ENCODE peak calls at places on chromosomes 13 and 19, in five cellular contexts. One of them, this sample, is unnamed.

GRCh38 chr19:2722541-2723344 is 1.6 kb upstream of the DIRAS1 start:
- DNase-seq in endodermal cell: no peak
- DNase-seq in type B pancreatic cell: no peak
- DNase-seq in activated B cell treated with CpG ODN at 0.5 μM for 24 hours: no peak
- DNase-seq in tibial nerve: no peak
- DNase-seq in this sample: peak; percentile 87

GRCh38 chr19:10975374-10976036 is 14.7 kb downstream of the SMARCA4 start:
- DNase-seq in activated B cell treated with CpG ODN at 0.5 μM for 24 hours: no peak
- DNase-seq in endodermal cell: no peak
- DNase-seq in tibial nerve: no peak
- DNase-seq in type B pancreatic cell: no peak
- DNase-seq in this sample: no peak

GRCh38 chr13:114093118-114093517 is 39.3 kb downstream of the RASA3 start:
- DNase-seq in tibial nerve: no peak
- DNase-seq in type B pancreatic cell: no peak
- DNase-seq in activated B cell treated with CpG ODN at 0.5 μM for 24 hours: no peak
- DNase-seq in endodermal cell: no peak
- DNase-seq in this sample: no peak

GRCh38 chr19:14333101-14333871 is 48.0 kb upstream of the ADGRE5 start:
- DNase-seq in activated B cell treated with CpG ODN at 0.5 μM for 24 hours: no peak
- DNase-seq in tibial nerve: no peak
- DNase-seq in type B pancreatic cell: no peak
- DNase-seq in endodermal cell: peak; percentile 77
- DNase-seq in this sample: no peak

GRCh38 chr13:100112186-100112838 is 23.4 kb downstream of the PCCA start:
- DNase-seq in endodermal cell: no peak
- DNase-seq in tibial nerve: no peak
- DNase-seq in activated B cell treated with CpG ODN at 0.5 μM for 24 hours: no peak
- DNase-seq in type B pancreatic cell: no peak
- DNase-seq in this sample: no peak

GRCh38 chr13:44622259-44622658 is 46.1 kb upstream of the TSC22D1 start:
- DNase-seq in endodermal cell: no peak
- DNase-seq in tibial nerve: no peak
- DNase-seq in type B pancreatic cell: no peak
- DNase-seq in activated B cell treated with CpG ODN at 0.5 μM for 24 hours: no peak
- DNase-seq in this sample: no peak

GRCh38 chr13:27295660-27296059 is 25.0 kb downstream of the RASL11A start:
- DNase-seq in endodermal cell: no peak
- DNase-seq in activated B cell treated with CpG ODN at 0.5 μM for 24 hours: no peak
- DNase-seq in type B pancreatic cell: no peak
- DNase-seq in tibial nerve: no peak
- DNase-seq in this sample: no peak

GRCh38 chr19:4957981-4958380 is 10.9 kb upstream of the KDM4B start:
- DNase-seq in type B pancreatic cell: no peak
- DNase-seq in endodermal cell: no peak
- DNase-seq in tibial nerve: no peak
- DNase-seq in activated B cell treated with CpG ODN at 0.5 μM for 24 hours: no peak
- DNase-seq in this sample: no peak

GRCh38 chr19:52898101-52898500 is 666 bp upstream of the ZNF320 start:
- DNase-seq in type B pancreatic cell: no peak
- DNase-seq in activated B cell treated with CpG ODN at 0.5 μM for 24 hours: no peak
- DNase-seq in endodermal cell: peak; percentile 78
- DNase-seq in tibial nerve: no peak
- DNase-seq in this sample: no peak

GRCh38 chr19:53659292-53659691 is 27.5 kb downstream of the DPRX start:
- DNase-seq in activated B cell treated with CpG ODN at 0.5 μM for 24 hours: no peak
- DNase-seq in type B pancreatic cell: no peak
- DNase-seq in tibial nerve: no peak
- DNase-seq in endodermal cell: peak; percentile 84
- DNase-seq in this sample: no peak

GRCh38 chr19:44576843-44577565 is 36.4 kb upstream of the IGSF23 start:
- DNase-seq in activated B cell treated with CpG ODN at 0.5 μM for 24 hours: no peak
- DNase-seq in endodermal cell: peak; percentile 80
- DNase-seq in tibial nerve: no peak
- DNase-seq in type B pancreatic cell: no peak
- DNase-seq in this sample: peak; percentile 9

GRCh38 chr13:40330950-40331349 is 335.5 kb downstream of the FOXO1 start:
- DNase-seq in type B pancreatic cell: no peak
- DNase-seq in tibial nerve: no peak
- DNase-seq in activated B cell treated with CpG ODN at 0.5 μM for 24 hours: no peak
- DNase-seq in endodermal cell: no peak
- DNase-seq in this sample: no peak

GRCh38 chr13:32023698-32024097 is 7.9 kb upstream of the FRY start:
- DNase-seq in endodermal cell: no peak
- DNase-seq in activated B cell treated with CpG ODN at 0.5 μM for 24 hours: no peak
- DNase-seq in tibial nerve: no peak
- DNase-seq in type B pancreatic cell: no peak
- DNase-seq in this sample: no peak

GRCh38 chr13:28429685-28430290 is 65.1 kb downstream of the FLT1 start:
- DNase-seq in endodermal cell: peak; percentile 86
- DNase-seq in activated B cell treated with CpG ODN at 0.5 μM for 24 hours: peak; percentile 19
- DNase-seq in type B pancreatic cell: no peak
- DNase-seq in tibial nerve: no peak
- DNase-seq in this sample: no peak

GRCh38 chr19:17205237-17206140 is 9.7 kb upstream of the USE1 start:
- DNase-seq in activated B cell treated with CpG ODN at 0.5 μM for 24 hours: peak; percentile 48
- DNase-seq in type B pancreatic cell: no peak
- DNase-seq in tibial nerve: peak; percentile 38
- DNase-seq in endodermal cell: peak; percentile 92
- DNase-seq in this sample: peak; percentile 49

GRCh38 chr19:11578342-11579142 is 1.1 kb upstream of the ACP5 start:
- DNase-seq in activated B cell treated with CpG ODN at 0.5 μM for 24 hours: no peak
- DNase-seq in tibial nerve: no peak
- DNase-seq in type B pancreatic cell: no peak
- DNase-seq in endodermal cell: peak; percentile 75
- DNase-seq in this sample: no peak

GRCh38 chr19:48611872-48612271 is 3.0 kb downstream of the FAM83E start:
- DNase-seq in tibial nerve: no peak
- DNase-seq in type B pancreatic cell: no peak
- DNase-seq in activated B cell treated with CpG ODN at 0.5 μM for 24 hours: no peak
- DNase-seq in endodermal cell: no peak
- DNase-seq in this sample: no peak

GRCh38 chr19:48609571-48610108 is 3.1 kb downstream of the SPACA4 start:
- DNase-seq in endodermal cell: no peak
- DNase-seq in activated B cell treated with CpG ODN at 0.5 μM for 24 hours: no peak
- DNase-seq in tibial nerve: no peak
- DNase-seq in type B pancreatic cell: no peak
- DNase-seq in this sample: no peak

GRCh38 chr19:48606463-48607358 is at the start of gene SPACA4:
- DNase-seq in type B pancreatic cell: no peak
- DNase-seq in activated B cell treated with CpG ODN at 0.5 μM for 24 hours: no peak
- DNase-seq in endodermal cell: peak; percentile 45
- DNase-seq in tibial nerve: no peak
- DNase-seq in this sample: no peak

GRCh38 chr19:48607359-48607755 is 815 bp downstream of the SPACA4 start:
- DNase-seq in type B pancreatic cell: no peak
- DNase-seq in endodermal cell: no peak
- DNase-seq in activated B cell treated with CpG ODN at 0.5 μM for 24 hours: no peak
- DNase-seq in tibial nerve: no peak
- DNase-seq in this sample: no peak

GRCh38 chr19:48608798-48609263 is 2.3 kb downstream of the SPACA4 start:
- DNase-seq in endodermal cell: peak; percentile 87
- DNase-seq in tibial nerve: no peak
- DNase-seq in type B pancreatic cell: no peak
- DNase-seq in activated B cell treated with CpG ODN at 0.5 μM for 24 hours: peak; percentile 52
- DNase-seq in this sample: no peak
- TF ChIP-seq CTCF in endodermal cell: peak; percentile 76
- TF ChIP-seq CTCF in tibial nerve: peak; percentile 8
- TF ChIP-seq CTCF in type B pancreatic cell: peak; percentile 59
- TF ChIP-seq CTCF in activated B cell treated with CpG ODN at 0.5 μM for 24 hours: no peak
- TF ChIP-seq CTCF in this sample: peak; percentile 71

DNA sequence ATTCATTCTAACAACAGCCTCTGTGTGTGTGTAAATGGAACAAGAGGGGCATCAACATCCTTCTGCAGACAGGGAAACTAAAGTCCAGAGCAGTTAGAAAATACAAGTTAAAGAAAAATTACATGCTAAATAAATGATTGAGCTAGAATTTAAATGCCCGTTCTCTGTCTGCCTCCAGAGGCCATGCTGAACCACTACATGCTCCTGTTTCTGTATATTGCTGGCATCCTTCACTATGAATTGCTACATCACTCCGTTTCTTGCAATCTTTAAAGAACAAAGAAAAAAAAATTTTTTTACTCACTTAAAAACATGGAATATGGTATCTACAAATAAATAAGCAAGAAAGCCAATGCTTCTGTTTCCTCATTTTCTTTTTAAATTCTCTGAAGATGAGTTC is 47.9 kb downstream of the DCT start:
- DNase-seq in endodermal cell: no peak
- DNase-seq in type B pancreatic cell: no peak
- DNase-seq in activated B cell treated with CpG ODN at 0.5 μM for 24 hours: no peak
- DNase-seq in tibial nerve: no peak
- DNase-seq in this sample: no peak
- TF ChIP-seq CTCF in endodermal cell: peak; percentile 35
- TF ChIP-seq CTCF in type B pancreatic cell: peak; percentile 42
- TF ChIP-seq CTCF in activated B cell treated with CpG ODN at 0.5 μM for 24 hours: no peak
- TF ChIP-seq CTCF in tibial nerve: no peak
- TF ChIP-seq CTCF in this sample: no peak

DNA sequence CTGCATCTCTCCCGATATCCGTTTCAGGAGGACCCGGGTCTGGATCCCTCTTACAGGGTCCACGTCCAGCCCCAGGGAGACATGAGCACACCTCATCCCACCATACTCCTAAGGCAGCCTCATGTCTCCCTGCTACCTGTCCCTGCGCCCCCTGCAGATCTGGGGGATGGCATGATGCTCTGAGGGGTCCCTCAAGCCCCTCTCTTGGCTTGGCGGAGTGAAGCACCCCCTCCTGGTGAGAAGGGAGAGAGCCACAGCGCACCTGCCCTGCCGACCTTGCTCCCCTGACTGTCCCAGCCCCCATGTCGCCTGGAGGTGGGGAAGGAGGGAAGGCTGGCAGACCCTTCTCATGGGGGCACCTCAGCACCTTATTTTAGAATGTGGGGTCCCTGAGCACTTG is 21.5 kb upstream of the ARHGEF7 start:
- DNase-seq in tibial nerve: no peak
- DNase-seq in endodermal cell: peak; percentile 52
- DNase-seq in type B pancreatic cell: no peak
- DNase-seq in activated B cell treated with CpG ODN at 0.5 μM for 24 hours: no peak
- DNase-seq in this sample: no peak
- TF ChIP-seq CTCF in tibial nerve: no peak
- TF ChIP-seq CTCF in endodermal cell: peak; percentile 46
- TF ChIP-seq CTCF in type B pancreatic cell: no peak
- TF ChIP-seq CTCF in activated B cell treated with CpG ODN at 0.5 μM for 24 hours: no peak
- TF ChIP-seq CTCF in this sample: peak; percentile 29

GRCh38 chr13:51249254-51249653 is 27.1 kb downstream of the FAM124A start:
- DNase-seq in tibial nerve: no peak
- DNase-seq in endodermal cell: no peak
- DNase-seq in activated B cell treated with CpG ODN at 0.5 μM for 24 hours: no peak
- DNase-seq in type B pancreatic cell: no peak
- DNase-seq in this sample: no peak

GRCh38 chr13:51251480-51251879 is 29.3 kb downstream of the FAM124A start:
- DNase-seq in activated B cell treated with CpG ODN at 0.5 μM for 24 hours: no peak
- DNase-seq in type B pancreatic cell: no peak
- DNase-seq in tibial nerve: no peak
- DNase-seq in endodermal cell: peak; percentile 29
- DNase-seq in this sample: no peak

GRCh38 chr13:51246411-51247298 is 24.5 kb downstream of the FAM124A start:
- DNase-seq in endodermal cell: peak; percentile 48
- DNase-seq in tibial nerve: no peak
- DNase-seq in type B pancreatic cell: no peak
- DNase-seq in activated B cell treated with CpG ODN at 0.5 μM for 24 hours: no peak
- DNase-seq in this sample: no peak

GRCh38 chr13:51252954-51253531 is 30.8 kb downstream of the FAM124A start:
- DNase-seq in activated B cell treated with CpG ODN at 0.5 μM for 24 hours: no peak
- DNase-seq in type B pancreatic cell: no peak
- DNase-seq in tibial nerve: no peak
- DNase-seq in endodermal cell: no peak
- DNase-seq in this sample: no peak

GRCh38 chr13:51249767-51250741 is 27.9 kb downstream of the FAM124A start:
- DNase-seq in type B pancreatic cell: no peak
- DNase-seq in activated B cell treated with CpG ODN at 0.5 μM for 24 hours: no peak
- DNase-seq in tibial nerve: no peak
- DNase-seq in endodermal cell: peak; percentile 39
- DNase-seq in this sample: no peak
- TF ChIP-seq CTCF in type B pancreatic cell: peak; percentile 72
- TF ChIP-seq CTCF in activated B cell treated with CpG ODN at 0.5 μM for 24 hours: no peak
- TF ChIP-seq CTCF in tibial nerve: no peak
- TF ChIP-seq CTCF in endodermal cell: peak; percentile 79
- TF ChIP-seq CTCF in this sample: peak; percentile 71

DNA sequence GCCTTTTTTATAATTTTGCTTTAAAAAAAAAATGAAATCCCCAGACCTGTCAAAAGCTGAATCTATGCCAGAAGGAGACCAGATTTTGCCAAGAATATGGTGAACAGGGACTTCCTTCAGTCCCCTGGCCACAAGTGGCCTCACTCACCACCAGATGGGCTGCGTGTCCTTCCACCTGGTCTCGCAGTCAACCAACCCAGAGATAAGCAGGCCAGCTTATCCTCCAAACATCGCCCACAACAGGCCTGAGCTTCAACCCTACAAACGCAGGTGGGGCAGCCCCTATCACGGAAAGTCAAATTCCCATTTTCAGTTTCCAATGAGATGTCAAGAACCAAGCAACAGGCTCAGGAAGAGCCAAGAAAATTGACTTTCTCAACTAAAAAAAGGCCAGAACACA is 30.5 kb downstream of the STK24 start:
- DNase-seq in endodermal cell: no peak
- DNase-seq in type B pancreatic cell: no peak
- DNase-seq in tibial nerve: no peak
- DNase-seq in activated B cell treated with CpG ODN at 0.5 μM for 24 hours: no peak
- DNase-seq in this sample: no peak
- TF ChIP-seq CTCF in endodermal cell: peak; percentile 43
- TF ChIP-seq CTCF in type B pancreatic cell: no peak
- TF ChIP-seq CTCF in tibial nerve: no peak
- TF ChIP-seq CTCF in activated B cell treated with CpG ODN at 0.5 μM for 24 hours: no peak
- TF ChIP-seq CTCF in this sample: no peak

DNA sequence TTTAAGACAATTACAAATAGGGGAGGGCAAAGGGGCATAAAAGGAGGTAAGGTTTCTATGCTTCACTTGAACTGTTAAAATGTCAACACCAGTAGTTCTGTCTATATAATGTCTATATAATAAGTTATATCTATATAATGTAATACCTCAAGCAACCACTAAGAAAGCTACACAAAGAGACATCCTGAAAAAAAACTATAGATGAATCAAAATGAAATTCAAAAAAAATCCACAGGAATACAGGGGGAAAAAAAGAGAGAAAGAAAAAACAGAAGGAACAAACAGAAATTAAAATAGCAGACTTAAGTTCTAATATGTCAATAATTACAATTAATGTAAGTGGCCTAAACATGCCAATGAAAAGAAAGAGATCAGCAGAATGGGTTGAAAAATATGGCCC is 186.0 kb downstream of the KCTD15 start:
- DNase-seq in endodermal cell: no peak
- DNase-seq in tibial nerve: no peak
- DNase-seq in type B pancreatic cell: no peak
- DNase-seq in activated B cell treated with CpG ODN at 0.5 μM for 24 hours: no peak
- DNase-seq in this sample: no peak
- TF ChIP-seq CTCF in endodermal cell: peak; percentile 46
- TF ChIP-seq CTCF in tibial nerve: no peak
- TF ChIP-seq CTCF in type B pancreatic cell: peak; percentile 61
- TF ChIP-seq CTCF in activated B cell treated with CpG ODN at 0.5 μM for 24 hours: no peak
- TF ChIP-seq CTCF in this sample: peak; percentile 51

GRCh38 chr19:45677351-45678230 is 9.6 kb downstream of the GIPR start:
- DNase-seq in type B pancreatic cell: peak; percentile 84
- DNase-seq in endodermal cell: peak; percentile 100
- DNase-seq in tibial nerve: peak; percentile 36
- DNase-seq in activated B cell treated with CpG ODN at 0.5 μM for 24 hours: peak; percentile 52
- DNase-seq in this sample: peak; percentile 59
- TF ChIP-seq CTCF in type B pancreatic cell: peak; percentile 45
- TF ChIP-seq CTCF in endodermal cell: peak; percentile 54
- TF ChIP-seq CTCF in tibial nerve: no peak
- TF ChIP-seq CTCF in activated B cell treated with CpG ODN at 0.5 μM for 24 hours: no peak
- TF ChIP-seq CTCF in this sample: peak; percentile 21